ENCODE peak calls at places on chromosomes 16 and 17, in nine cellular contexts. One of them, this sample, is unnamed.

GRCh38 chr17:67959510-67959909 is 36.8 kb downstream of the C17orf58 start:
- DNase-seq in NCI-H1105: no peak
- DNase-seq in AG09309: no peak
- DNase-seq in GM12891: no peak
- DNase-seq in dorsolateral prefrontal cortex: no peak
- DNase-seq in effector CD4-positive, alpha-beta T cell: no peak
- DNase-seq in central memory CD8-positive, alpha-beta T cell: no peak
- DNase-seq in NCI-H510A treated with DMSO at 0.1 percent for 48 hours: no peak
- DNase-seq in NCI-H524: no peak
- DNase-seq in this sample: no peak

GRCh38 chr16:70695351-70696070 is 9.7 kb upstream of the MTSS2 start:
- DNase-seq in central memory CD8-positive, alpha-beta T cell: no peak
- DNase-seq in NCI-H524: peak; percentile 54
- DNase-seq in effector CD4-positive, alpha-beta T cell: no peak
- DNase-seq in AG09309: no peak
- DNase-seq in GM12891: no peak
- DNase-seq in NCI-H1105: no peak
- DNase-seq in dorsolateral prefrontal cortex: no peak
- DNase-seq in NCI-H510A treated with DMSO at 0.1 percent for 48 hours: peak; percentile 42
- DNase-seq in this sample: no peak

GRCh38 chr16:73036074-73036826 is 11.7 kb downstream of the ZFHX3 start:
- DNase-seq in NCI-H1105: no peak
- DNase-seq in NCI-H524: peak; percentile 75
- DNase-seq in central memory CD8-positive, alpha-beta T cell: no peak
- DNase-seq in AG09309: no peak
- DNase-seq in GM12891: no peak
- DNase-seq in NCI-H510A treated with DMSO at 0.1 percent for 48 hours: no peak
- DNase-seq in effector CD4-positive, alpha-beta T cell: no peak
- DNase-seq in dorsolateral prefrontal cortex: no peak
- DNase-seq in this sample: no peak

GRCh38 chr16:9139965-9140364 is 48.5 kb downstream of the HAPSTR1 start:
- DNase-seq in NCI-H1105: no peak
- DNase-seq in dorsolateral prefrontal cortex: no peak
- DNase-seq in NCI-H524: peak; percentile 52
- DNase-seq in NCI-H510A treated with DMSO at 0.1 percent for 48 hours: peak; percentile 7
- DNase-seq in AG09309: no peak
- DNase-seq in GM12891: no peak
- DNase-seq in central memory CD8-positive, alpha-beta T cell: no peak
- DNase-seq in effector CD4-positive, alpha-beta T cell: no peak
- DNase-seq in this sample: peak; percentile 86

GRCh38 chr17:79038545-79039135 is 14.7 kb downstream of the C1QTNF1 start:
- DNase-seq in dorsolateral prefrontal cortex: no peak
- DNase-seq in GM12891: no peak
- DNase-seq in NCI-H1105: no peak
- DNase-seq in NCI-H510A treated with DMSO at 0.1 percent for 48 hours: no peak
- DNase-seq in central memory CD8-positive, alpha-beta T cell: no peak
- DNase-seq in NCI-H524: no peak
- DNase-seq in AG09309: peak; percentile 99
- DNase-seq in effector CD4-positive, alpha-beta T cell: no peak
- DNase-seq in this sample: no peak

GRCh38 chr17:72373910-72374741 is 253.3 kb downstream of the SOX9 start:
- DNase-seq in dorsolateral prefrontal cortex: no peak
- DNase-seq in effector CD4-positive, alpha-beta T cell: no peak
- DNase-seq in AG09309: no peak
- DNase-seq in NCI-H1105: no peak
- DNase-seq in NCI-H510A treated with DMSO at 0.1 percent for 48 hours: no peak
- DNase-seq in NCI-H524: peak; percentile 96
- DNase-seq in central memory CD8-positive, alpha-beta T cell: no peak
- DNase-seq in GM12891: no peak
- DNase-seq in this sample: no peak

GRCh38 chr16:89202422-89203215 is 2.3 kb upstream of the SLC22A31 start:
- DNase-seq in NCI-H510A treated with DMSO at 0.1 percent for 48 hours: no peak
- DNase-seq in AG09309: no peak
- DNase-seq in GM12891: no peak
- DNase-seq in NCI-H1105: no peak
- DNase-seq in NCI-H524: no peak
- DNase-seq in dorsolateral prefrontal cortex: no peak
- DNase-seq in central memory CD8-positive, alpha-beta T cell: no peak
- DNase-seq in effector CD4-positive, alpha-beta T cell: no peak
- DNase-seq in this sample: no peak

GRCh38 chr17:33520404-33521032 is 227.4 kb upstream of the ASIC2 start:
- DNase-seq in NCI-H1105: peak; percentile 2
- DNase-seq in AG09309: no peak
- DNase-seq in NCI-H524: peak; percentile 40
- DNase-seq in NCI-H510A treated with DMSO at 0.1 percent for 48 hours: peak; percentile 19
- DNase-seq in GM12891: peak; percentile 65
- DNase-seq in effector CD4-positive, alpha-beta T cell: no peak
- DNase-seq in dorsolateral prefrontal cortex: peak; percentile 63
- DNase-seq in central memory CD8-positive, alpha-beta T cell: no peak
- DNase-seq in this sample: peak; percentile 67

GRCh38 chr16:13883881-13884280 is 36.1 kb upstream of the ERCC4 start:
- DNase-seq in GM12891: no peak
- DNase-seq in dorsolateral prefrontal cortex: no peak
- DNase-seq in AG09309: peak; percentile 50
- DNase-seq in NCI-H510A treated with DMSO at 0.1 percent for 48 hours: no peak
- DNase-seq in effector CD4-positive, alpha-beta T cell: no peak
- DNase-seq in NCI-H1105: no peak
- DNase-seq in central memory CD8-positive, alpha-beta T cell: no peak
- DNase-seq in NCI-H524: no peak
- DNase-seq in this sample: no peak

GRCh38 chr17:45823598-45823997 is 21.1 kb upstream of the SPPL2C start:
- DNase-seq in NCI-H1105: no peak
- DNase-seq in GM12891: no peak
- DNase-seq in NCI-H510A treated with DMSO at 0.1 percent for 48 hours: no peak
- DNase-seq in AG09309: no peak
- DNase-seq in effector CD4-positive, alpha-beta T cell: no peak
- DNase-seq in NCI-H524: no peak
- DNase-seq in dorsolateral prefrontal cortex: no peak
- DNase-seq in central memory CD8-positive, alpha-beta T cell: no peak
- DNase-seq in this sample: no peak

GRCh38 chr17:279776-280175 is 72.8 kb downstream of the RPH3AL start:
- DNase-seq in AG09309: no peak
- DNase-seq in dorsolateral prefrontal cortex: no peak
- DNase-seq in NCI-H524: no peak
- DNase-seq in GM12891: no peak
- DNase-seq in NCI-H1105: no peak
- DNase-seq in effector CD4-positive, alpha-beta T cell: no peak
- DNase-seq in central memory CD8-positive, alpha-beta T cell: no peak
- DNase-seq in NCI-H510A treated with DMSO at 0.1 percent for 48 hours: no peak
- DNase-seq in this sample: no peak

GRCh38 chr17:31327534-31328526 is 6.4 kb upstream of the EVI2A start:
- DNase-seq in GM12891: no peak
- DNase-seq in NCI-H510A treated with DMSO at 0.1 percent for 48 hours: no peak
- DNase-seq in effector CD4-positive, alpha-beta T cell: no peak
- DNase-seq in dorsolateral prefrontal cortex: no peak
- DNase-seq in NCI-H1105: no peak
- DNase-seq in central memory CD8-positive, alpha-beta T cell: no peak
- DNase-seq in AG09309: peak; percentile 48
- DNase-seq in NCI-H524: no peak
- DNase-seq in this sample: no peak

GRCh38 chr16:27264151-27264550 is 4.4 kb downstream of the NSMCE1 start:
- DNase-seq in NCI-H1105: no peak
- DNase-seq in AG09309: no peak
- DNase-seq in effector CD4-positive, alpha-beta T cell: no peak
- DNase-seq in central memory CD8-positive, alpha-beta T cell: no peak
- DNase-seq in NCI-H524: no peak
- DNase-seq in GM12891: no peak
- DNase-seq in dorsolateral prefrontal cortex: no peak
- DNase-seq in NCI-H510A treated with DMSO at 0.1 percent for 48 hours: no peak
- DNase-seq in this sample: no peak

GRCh38 chr17:65557349-65558310 is 3.8 kb downstream of the AXIN2 start:
- DNase-seq in NCI-H1105: no peak
- DNase-seq in NCI-H524: no peak
- DNase-seq in effector CD4-positive, alpha-beta T cell: no peak
- DNase-seq in dorsolateral prefrontal cortex: no peak
- DNase-seq in central memory CD8-positive, alpha-beta T cell: no peak
- DNase-seq in AG09309: peak; percentile 29
- DNase-seq in GM12891: no peak
- DNase-seq in NCI-H510A treated with DMSO at 0.1 percent for 48 hours: no peak
- DNase-seq in this sample: no peak

GRCh38 chr16:71628810-71629209 is 2.8 kb downstream of the MARVELD3 start:
- DNase-seq in effector CD4-positive, alpha-beta T cell: no peak
- DNase-seq in GM12891: no peak
- DNase-seq in NCI-H1105: no peak
- DNase-seq in dorsolateral prefrontal cortex: no peak
- DNase-seq in AG09309: no peak
- DNase-seq in NCI-H524: peak; percentile 14
- DNase-seq in central memory CD8-positive, alpha-beta T cell: no peak
- DNase-seq in NCI-H510A treated with DMSO at 0.1 percent for 48 hours: peak; percentile 51
- DNase-seq in this sample: no peak

GRCh38 chr16:26765087-26765486 is 301.6 kb upstream of the C16orf82 start:
- DNase-seq in effector CD4-positive, alpha-beta T cell: no peak
- DNase-seq in central memory CD8-positive, alpha-beta T cell: no peak
- DNase-seq in NCI-H510A treated with DMSO at 0.1 percent for 48 hours: peak; percentile 19
- DNase-seq in GM12891: peak; percentile 24
- DNase-seq in NCI-H1105: no peak
- DNase-seq in dorsolateral prefrontal cortex: no peak
- DNase-seq in AG09309: no peak
- DNase-seq in NCI-H524: peak; percentile 8
- DNase-seq in this sample: peak; percentile 28

GRCh38 chr16:869823-870641 is 69.5 kb upstream of the GNG13 start:
- DNase-seq in effector CD4-positive, alpha-beta T cell: no peak
- DNase-seq in NCI-H510A treated with DMSO at 0.1 percent for 48 hours: no peak
- DNase-seq in GM12891: no peak
- DNase-seq in AG09309: no peak
- DNase-seq in dorsolateral prefrontal cortex: no peak
- DNase-seq in central memory CD8-positive, alpha-beta T cell: no peak
- DNase-seq in NCI-H524: no peak
- DNase-seq in NCI-H1105: no peak
- DNase-seq in this sample: no peak

GRCh38 chr16:57379579-57379978 is 7.3 kb downstream of the CX3CL1 start:
- DNase-seq in dorsolateral prefrontal cortex: no peak
- DNase-seq in NCI-H524: no peak
- DNase-seq in NCI-H510A treated with DMSO at 0.1 percent for 48 hours: no peak
- DNase-seq in central memory CD8-positive, alpha-beta T cell: no peak
- DNase-seq in GM12891: no peak
- DNase-seq in effector CD4-positive, alpha-beta T cell: no peak
- DNase-seq in NCI-H1105: no peak
- DNase-seq in AG09309: no peak
- DNase-seq in this sample: no peak

GRCh38 chr16:65244811-65245210 is 122.9 kb upstream of the CDH11 start:
- DNase-seq in effector CD4-positive, alpha-beta T cell: no peak
- DNase-seq in AG09309: no peak
- DNase-seq in NCI-H524: no peak
- DNase-seq in GM12891: no peak
- DNase-seq in central memory CD8-positive, alpha-beta T cell: no peak
- DNase-seq in NCI-H510A treated with DMSO at 0.1 percent for 48 hours: no peak
- DNase-seq in NCI-H1105: no peak
- DNase-seq in dorsolateral prefrontal cortex: no peak
- DNase-seq in this sample: no peak

GRCh38 chr17:72927760-72928159 is 164.7 kb downstream of the SLC39A11 start:
- DNase-seq in AG09309: no peak
- DNase-seq in NCI-H510A treated with DMSO at 0.1 percent for 48 hours: no peak
- DNase-seq in NCI-H1105: no peak
- DNase-seq in effector CD4-positive, alpha-beta T cell: no peak
- DNase-seq in NCI-H524: no peak
- DNase-seq in dorsolateral prefrontal cortex: no peak
- DNase-seq in GM12891: no peak
- DNase-seq in central memory CD8-positive, alpha-beta T cell: no peak
- DNase-seq in this sample: no peak

GRCh38 chr17:83082435-83082834 is 3.0 kb downstream of the METRNL start:
- DNase-seq in effector CD4-positive, alpha-beta T cell: no peak
- DNase-seq in NCI-H1105: no peak
- DNase-seq in NCI-H510A treated with DMSO at 0.1 percent for 48 hours: no peak
- DNase-seq in dorsolateral prefrontal cortex: no peak
- DNase-seq in NCI-H524: no peak
- DNase-seq in AG09309: no peak
- DNase-seq in GM12891: no peak
- DNase-seq in central memory CD8-positive, alpha-beta T cell: no peak
- DNase-seq in this sample: peak; percentile 36

GRCh38 chr16:58656872-58657271 is 27.2 kb upstream of the CNOT1 start:
- DNase-seq in NCI-H510A treated with DMSO at 0.1 percent for 48 hours: no peak
- DNase-seq in AG09309: no peak
- DNase-seq in NCI-H524: no peak
- DNase-seq in effector CD4-positive, alpha-beta T cell: no peak
- DNase-seq in GM12891: no peak
- DNase-seq in dorsolateral prefrontal cortex: no peak
- DNase-seq in central memory CD8-positive, alpha-beta T cell: no peak
- DNase-seq in NCI-H1105: no peak
- DNase-seq in this sample: no peak

GRCh38 chr17:76250141-76250540 is 9.8 kb upstream of the RNF157 start:
- DNase-seq in AG09309: no peak
- DNase-seq in GM12891: no peak
- DNase-seq in NCI-H524: no peak
- DNase-seq in effector CD4-positive, alpha-beta T cell: no peak
- DNase-seq in NCI-H510A treated with DMSO at 0.1 percent for 48 hours: no peak
- DNase-seq in central memory CD8-positive, alpha-beta T cell: no peak
- DNase-seq in dorsolateral prefrontal cortex: no peak
- DNase-seq in NCI-H1105: no peak
- DNase-seq in this sample: no peak

GRCh38 chr17:71378036-71378435 is 742.8 kb upstream of the SOX9 start:
- DNase-seq in dorsolateral prefrontal cortex: no peak
- DNase-seq in NCI-H510A treated with DMSO at 0.1 percent for 48 hours: no peak
- DNase-seq in AG09309: no peak
- DNase-seq in central memory CD8-positive, alpha-beta T cell: no peak
- DNase-seq in NCI-H1105: no peak
- DNase-seq in NCI-H524: no peak
- DNase-seq in GM12891: no peak
- DNase-seq in effector CD4-positive, alpha-beta T cell: no peak
- DNase-seq in this sample: no peak

GRCh38 chr16:67661101-67661661 is 421 bp downstream of the PARD6A start:
- DNase-seq in NCI-H524: peak; percentile 45
- DNase-seq in AG09309: no peak
- DNase-seq in central memory CD8-positive, alpha-beta T cell: no peak
- DNase-seq in effector CD4-positive, alpha-beta T cell: no peak
- DNase-seq in NCI-H510A treated with DMSO at 0.1 percent for 48 hours: peak; percentile 52
- DNase-seq in GM12891: no peak
- DNase-seq in dorsolateral prefrontal cortex: no peak
- DNase-seq in NCI-H1105: no peak
- DNase-seq in this sample: no peak

GRCh38 chr17:249236-249993 is 68.0 kb upstream of the DOC2B start:
- DNase-seq in effector CD4-positive, alpha-beta T cell: no peak
- DNase-seq in NCI-H524: no peak
- DNase-seq in central memory CD8-positive, alpha-beta T cell: no peak
- DNase-seq in NCI-H1105: no peak
- DNase-seq in NCI-H510A treated with DMSO at 0.1 percent for 48 hours: no peak
- DNase-seq in AG09309: no peak
- DNase-seq in dorsolateral prefrontal cortex: peak; percentile 8
- DNase-seq in GM12891: no peak
- DNase-seq in this sample: no peak

GRCh38 chr16:88058817-88059216 is 107.6 kb downstream of the BANP start:
- DNase-seq in effector CD4-positive, alpha-beta T cell: no peak
- DNase-seq in NCI-H510A treated with DMSO at 0.1 percent for 48 hours: no peak
- DNase-seq in dorsolateral prefrontal cortex: no peak
- DNase-seq in NCI-H524: no peak
- DNase-seq in AG09309: no peak
- DNase-seq in NCI-H1105: no peak
- DNase-seq in GM12891: no peak
- DNase-seq in central memory CD8-positive, alpha-beta T cell: no peak
- DNase-seq in this sample: no peak

GRCh38 chr17:77601054-77601979 is 357.2 kb upstream of the TNRC6C start:
- DNase-seq in NCI-H524: no peak
- DNase-seq in dorsolateral prefrontal cortex: no peak
- DNase-seq in NCI-H1105: no peak
- DNase-seq in AG09309: no peak
- DNase-seq in effector CD4-positive, alpha-beta T cell: no peak
- DNase-seq in central memory CD8-positive, alpha-beta T cell: no peak
- DNase-seq in GM12891: no peak
- DNase-seq in NCI-H510A treated with DMSO at 0.1 percent for 48 hours: no peak
- DNase-seq in this sample: no peak

GRCh38 chr17:57956311-57957119 is 1.3 kb upstream of the CUEDC1 start:
- DNase-seq in NCI-H510A treated with DMSO at 0.1 percent for 48 hours: peak; percentile 73
- DNase-seq in GM12891: peak; percentile 53
- DNase-seq in NCI-H1105: no peak
- DNase-seq in central memory CD8-positive, alpha-beta T cell: no peak
- DNase-seq in AG09309: no peak
- DNase-seq in NCI-H524: peak; percentile 87
- DNase-seq in dorsolateral prefrontal cortex: peak; percentile 17
- DNase-seq in effector CD4-positive, alpha-beta T cell: peak; percentile 28
- DNase-seq in this sample: peak; percentile 72

GRCh38 chr16:81524382-81524781 is 79.8 kb downstream of the CMIP start:
- DNase-seq in NCI-H510A treated with DMSO at 0.1 percent for 48 hours: no peak
- DNase-seq in central memory CD8-positive, alpha-beta T cell: peak; percentile 52
- DNase-seq in NCI-H1105: no peak
- DNase-seq in dorsolateral prefrontal cortex: no peak
- DNase-seq in effector CD4-positive, alpha-beta T cell: peak; percentile 45
- DNase-seq in AG09309: no peak
- DNase-seq in GM12891: no peak
- DNase-seq in NCI-H524: no peak
- DNase-seq in this sample: no peak

GRCh38 chr17:42562845-42563509 is 1.0 kb downstream of the COASY start:
- DNase-seq in effector CD4-positive, alpha-beta T cell: no peak
- DNase-seq in NCI-H510A treated with DMSO at 0.1 percent for 48 hours: no peak
- DNase-seq in GM12891: no peak
- DNase-seq in NCI-H524: no peak
- DNase-seq in NCI-H1105: no peak
- DNase-seq in AG09309: no peak
- DNase-seq in central memory CD8-positive, alpha-beta T cell: no peak
- DNase-seq in dorsolateral prefrontal cortex: no peak
- DNase-seq in this sample: no peak

This sample was measured in NAMALWA.